ENCODE peak calls at places on chromosome 18, in five cellular contexts. R, V, U, W and M are unnamed samples.

GRCh38 chr18:57134564-57135211 is 12.2 kb upstream of the BOD1L2 start:
- DNase-seq in R (no peak), V (no peak), U (no peak), W (no peak), M (no peak)

GRCh38 chr18:65425366-65425765 is 325.4 kb upstream of the CDH7 start:
- DNase-seq in R (no peak), V (no peak), U (no peak), W (no peak), M (no peak)

GRCh38 chr18:66916834-66917233 is 312.9 kb upstream of the CDH19 start:
- DNase-seq in R (no peak), V (no peak), U (no peak), W (no peak), M (no peak)

GRCh38 chr18:39872566-39872965 is 2082.5 kb upstream of the PIK3C3 start:
- DNase-seq in R (no peak), V (no peak), U (no peak), W (no peak), M (no peak)

GRCh38 chr18:35733419-35733818 is 151.9 kb downstream of the GALNT1 start:
- DNase-seq in R (no peak), V (no peak), U (no peak), W (no peak), M (no peak)

GRCh38 chr18:61528961-61529360 is 195.7 kb downstream of the CDH20 start:
- DNase-seq in R (no peak), V (no peak), U (no peak), W (no peak), M (no peak)

GRCh38 chr18:13464432-13465125 is 246.0 kb downstream of the LDLRAD4 start:
- DNase-seq in R (no peak), V (peak), U (no peak), W (no peak), M (peak)

GRCh38 chr18:50578651-50579050 is 18.8 kb downstream of the MAPK4 start:
- DNase-seq in R (peak), V (peak), U (no peak), W (no peak), M (no peak)

GRCh38 chr18:49019446-49020045 is 68.8 kb upstream of the SMAD7 start:
- DNase-seq in R (no peak), V (peak), U (no peak), W (no peak), M (no peak)

GRCh38 chr18:73235491-73235890 is 367.7 kb upstream of the NETO1 start:
- DNase-seq in R (no peak), V (no peak), U (no peak), W (no peak), M (no peak)

GRCh38 chr18:59127047-59127446 is 12.6 kb upstream of the SEC11C start:
- DNase-seq in R (no peak), V (no peak), U (no peak), W (no peak), M (no peak)

GRCh38 chr18:74898965-74899364 is 301.3 kb downstream of the ZNF407 start:
- DNase-seq in R (no peak), V (no peak), U (peak), W (no peak), M (no peak)

GRCh38 chr18:7608798-7609197 is 41.7 kb downstream of the PTPRM start:
- DNase-seq in R (no peak), V (no peak), U (no peak), W (no peak), M (no peak)

GRCh38 chr18:9708057-9708881 is at the start of gene RAB31:
- DNase-seq in R (no peak), V (peak), U (peak), W (peak), M (peak)

GRCh38 chr18:54924948-54925347 is 34.3 kb downstream of the CCDC68 start:
- DNase-seq in R (no peak), V (no peak), U (no peak), W (no peak), M (no peak)

GRCh38 chr18:37425182-37425581 is 140.4 kb downstream of the CELF4 start:
- DNase-seq in R (no peak), V (no peak), U (no peak), W (no peak), M (no peak)

GRCh38 chr18:79382681-79383387 is 12.9 kb upstream of the NFATC1 start:
- DNase-seq in R (no peak), V (no peak), U (no peak), W (no peak), M (peak)
- TF ChIP-seq POLR2A in R (no peak), V (no peak), U (no peak), W (no peak), M (no peak)

GRCh38 chr18:28875059-28875458 is 698.1 kb upstream of the CDH2 start:
- DNase-seq in R (no peak), V (no peak), U (no peak), W (no peak), M (no peak)
- TF ChIP-seq POLR2A in R (no peak), V (no peak), U (no peak), W (no peak), M (no peak)

DNA sequence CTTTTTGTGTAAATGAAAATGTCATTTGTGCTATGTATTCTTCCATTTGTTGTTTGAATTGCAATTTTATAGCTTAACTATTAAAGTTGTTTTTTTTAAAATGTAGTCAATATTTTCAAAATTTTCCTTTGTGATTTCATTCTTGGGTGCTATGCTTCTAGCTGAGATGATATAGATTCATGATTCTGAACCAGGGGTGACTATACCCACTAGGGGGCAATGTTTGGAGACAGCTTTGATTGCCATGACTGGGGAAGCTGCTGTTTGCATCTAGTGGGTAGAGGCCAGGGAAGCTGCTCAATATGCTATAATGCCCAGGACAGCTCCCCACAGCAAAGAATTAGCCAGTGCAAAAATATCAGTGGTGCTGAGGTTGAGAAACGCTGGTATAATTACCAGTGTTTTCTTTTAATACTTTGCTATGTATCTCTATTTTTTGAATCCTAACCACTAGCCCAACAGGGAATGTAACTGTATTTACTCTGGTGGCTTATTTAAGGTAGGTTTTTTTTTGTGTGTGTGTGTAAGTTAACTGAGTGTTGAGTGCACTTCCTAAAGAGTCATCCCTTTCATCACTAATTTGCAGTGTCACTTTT is 99.7 kb downstream of the MEP1B start:
- DNase-seq in R (peak), V (peak), U (peak), W (no peak), M (no peak)
- TF ChIP-seq POLR2A in R (no peak), V (no peak), U (no peak), W (no peak), M (no peak)

DNA sequence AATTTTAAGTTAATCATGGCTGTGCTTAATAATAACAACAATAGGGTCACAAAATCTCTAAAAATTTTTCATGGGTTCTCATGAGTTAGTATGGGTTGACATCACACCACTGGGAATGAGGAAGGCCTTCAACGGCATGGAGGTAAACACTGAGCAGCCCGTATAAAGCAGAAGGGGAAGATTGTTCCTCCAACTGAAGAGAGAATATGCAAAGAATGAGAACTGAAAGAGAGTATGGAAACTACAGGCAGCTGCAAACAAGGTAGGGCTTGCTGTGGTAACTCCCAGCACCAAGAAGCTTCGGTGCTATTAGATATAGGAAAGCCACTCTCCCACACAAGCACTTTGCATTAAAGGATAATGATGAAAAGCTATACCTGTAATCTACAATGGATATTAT is 1242.3 kb upstream of the CELF4 start:
- DNase-seq in R (no peak), V (no peak), U (no peak), W (no peak), M (no peak)
- TF ChIP-seq POLR2A in R (no peak), V (no peak), U (no peak), W (no peak), M (no peak)

DNA sequence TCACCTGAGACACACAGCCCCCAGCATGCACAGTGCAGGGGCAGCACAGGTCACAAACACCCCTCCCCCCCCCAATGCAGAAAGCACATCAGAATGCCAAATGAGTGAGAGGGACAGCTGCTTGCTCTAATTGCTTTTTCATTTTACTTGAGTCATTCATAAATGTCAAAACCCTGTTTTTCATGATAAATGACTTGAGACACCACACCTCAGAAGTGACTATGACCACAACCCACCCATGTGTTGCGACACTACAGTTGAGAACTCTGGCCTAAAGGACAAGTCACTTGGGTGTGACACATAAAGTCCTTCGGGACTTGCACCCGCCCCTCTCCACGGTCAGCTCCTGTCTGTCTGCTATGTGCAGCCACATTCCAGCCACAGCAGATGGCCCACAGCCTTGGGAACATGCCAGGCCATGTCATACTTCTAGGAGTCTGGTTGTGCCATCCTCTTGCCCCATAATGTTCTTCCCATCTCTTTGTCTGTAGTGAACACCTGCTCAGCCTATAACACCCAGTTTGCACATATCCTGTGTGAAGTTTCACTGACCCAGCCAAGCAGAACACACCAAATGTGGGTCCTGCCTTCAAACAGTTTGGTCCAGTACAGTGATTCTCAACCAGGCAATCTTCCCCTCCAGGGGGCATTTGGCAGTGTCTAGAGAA is 30.2 kb upstream of the RIOK3 start:
- DNase-seq in R (peak), V (peak), U (peak), W (no peak), M (peak)
- TF ChIP-seq POLR2A in R (no peak), V (no peak), U (no peak), W (no peak), M (no peak)

GRCh38 chr18:47175895-47176575 is at the start of gene IER3IP1:
- DNase-seq in R (peak), V (peak), U (peak), W (peak), M (peak)
- TF ChIP-seq POLR2A in R (peak), V (peak), U (peak), W (peak), M (no peak)